ENCODE peak calls at places on chromosomes 13 and 19, in six cellular contexts. N is CD4-positive, alpha-beta memory T cell; B is GM23248; T is IMR-90; O is heart left ventricle; G is upper lobe of left lung. L is an unnamed sample. For H3K9me3, the result is how much of the 10 kb centered on the place peaks cover.

GRCh38 chr13:24923305-24923640 is 159.3 kb downstream of the RNF17 start:
- DNase-seq in N (no peak), B (peak), T (peak), O (no peak), G (no peak), L (peak)

GRCh38 chr19:49862411-49863253 is 4.7 kb downstream of the PNKP start:
- DNase-seq in N (no peak), B (no peak), T (no peak), O (no peak), G (peak), L (no peak)

GRCh38 chr13:46636451-46636850 is 83.5 kb downstream of the LRCH1 start:
- DNase-seq in N (no peak), B (no peak), T (no peak), O (no peak), G (no peak), L (no peak)

GRCh38 chr19:18589380-18590272 is 1.0 kb downstream of the REX1BD start:
- DNase-seq in N (peak), B (peak), T (peak), O (peak), G (peak), L (peak)

GRCh38 chr19:52188822-52189744 is 769 bp upstream of the PPP2R1A start:
- DNase-seq in N (no peak), B (peak), T (no peak), O (peak), G (peak), L (no peak)

GRCh38 chr19:3292958-3293529 is 68.6 kb downstream of the CELF5 start:
- DNase-seq in N (no peak), B (no peak), T (no peak), O (no peak), G (no peak), L (peak)

GRCh38 chr13:94063096-94063495 is 416.4 kb downstream of the DCT start:
- DNase-seq in N (no peak), B (peak), T (peak), O (no peak), G (no peak), L (no peak)

GRCh38 chr19:50510121-50510670 is 795 bp downstream of the JOSD2 start:
- DNase-seq in N (no peak), B (peak), T (no peak), O (peak), G (peak), L (no peak)

GRCh38 chr13:77696006-77696862 is 1.3 kb upstream of the SLAIN1 start:
- DNase-seq in N (peak), B (no peak), T (no peak), O (no peak), G (no peak), L (peak)

DNA sequence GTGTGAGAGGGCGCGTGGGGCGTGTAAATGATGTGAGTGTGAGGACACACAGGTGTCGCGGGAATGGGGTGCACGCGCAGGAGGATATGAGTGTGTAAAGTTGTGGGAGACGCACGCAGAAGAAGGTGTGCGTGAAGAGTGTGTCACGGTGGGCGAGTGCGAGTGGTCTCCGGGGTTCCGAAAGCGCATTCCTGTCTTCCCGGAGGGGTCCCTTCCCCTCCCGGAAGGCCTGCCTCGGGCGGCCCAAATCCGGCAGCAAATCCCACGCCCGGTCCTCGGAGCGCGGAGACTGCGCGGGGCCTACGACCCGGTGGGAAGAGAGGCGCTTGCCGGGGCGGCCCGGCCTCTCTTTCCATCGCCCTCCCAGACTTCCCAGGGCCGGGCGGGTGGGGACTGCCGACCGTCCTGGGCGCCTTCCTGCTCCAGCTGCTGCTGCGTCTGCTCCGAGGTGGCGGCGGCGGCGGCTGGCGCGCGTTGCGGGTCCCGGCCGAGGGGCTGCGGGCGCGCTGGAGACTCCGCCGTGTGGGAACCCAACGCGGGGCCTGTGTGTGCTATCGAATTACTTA is 2.1 kb downstream of the ZIC5 start:
- DNase-seq in N (no peak), B (no peak), T (no peak), O (no peak), G (peak), L (no peak)
- H3K27ac ChIP-seq in N (no peak), B (no peak), T (no peak), O (no peak), G (no peak), L (no peak)

DNA sequence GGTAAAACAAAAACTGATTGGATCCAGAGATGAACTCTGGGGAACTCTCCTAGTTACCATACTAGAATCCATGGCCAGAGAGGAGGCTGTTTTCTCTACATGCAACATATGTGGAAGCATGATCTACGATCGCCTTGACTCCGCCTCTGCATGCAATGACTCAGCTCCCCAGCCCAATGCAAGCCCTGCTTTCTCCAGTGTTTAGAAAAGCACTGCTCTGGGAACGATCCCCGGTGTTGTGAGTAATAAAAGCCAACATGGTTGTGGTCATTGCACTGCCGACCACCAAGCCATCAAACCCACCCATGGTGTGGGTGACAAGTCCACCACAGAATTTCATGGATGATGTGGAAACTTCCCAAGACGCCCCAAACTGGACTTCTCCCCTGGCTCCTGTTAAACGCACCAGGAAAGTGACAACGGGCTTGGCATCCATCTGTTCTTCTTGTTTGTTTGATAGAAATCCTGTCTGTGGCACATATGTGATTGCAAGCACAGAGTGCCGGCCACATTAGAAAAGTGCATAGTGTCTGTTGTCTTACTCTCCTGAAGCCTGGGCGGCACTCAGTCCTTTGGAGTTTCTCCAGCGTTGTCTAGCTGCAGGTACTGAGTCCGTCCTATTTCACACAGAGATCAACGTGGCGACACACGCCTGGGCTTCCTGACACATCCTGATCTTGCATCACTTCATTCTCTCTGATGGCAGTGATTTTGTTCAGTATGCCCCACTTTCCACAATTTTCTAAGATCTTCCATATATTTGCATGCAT is 36.4 kb upstream of the VSTM2B start:
- DNase-seq in N (no peak), B (no peak), T (no peak), O (no peak), G (no peak), L (no peak)
- H3K9me3 ChIP-seq in N (under half), B (under half), T (under half), O (under half), G (under half), L (under half)

DNA sequence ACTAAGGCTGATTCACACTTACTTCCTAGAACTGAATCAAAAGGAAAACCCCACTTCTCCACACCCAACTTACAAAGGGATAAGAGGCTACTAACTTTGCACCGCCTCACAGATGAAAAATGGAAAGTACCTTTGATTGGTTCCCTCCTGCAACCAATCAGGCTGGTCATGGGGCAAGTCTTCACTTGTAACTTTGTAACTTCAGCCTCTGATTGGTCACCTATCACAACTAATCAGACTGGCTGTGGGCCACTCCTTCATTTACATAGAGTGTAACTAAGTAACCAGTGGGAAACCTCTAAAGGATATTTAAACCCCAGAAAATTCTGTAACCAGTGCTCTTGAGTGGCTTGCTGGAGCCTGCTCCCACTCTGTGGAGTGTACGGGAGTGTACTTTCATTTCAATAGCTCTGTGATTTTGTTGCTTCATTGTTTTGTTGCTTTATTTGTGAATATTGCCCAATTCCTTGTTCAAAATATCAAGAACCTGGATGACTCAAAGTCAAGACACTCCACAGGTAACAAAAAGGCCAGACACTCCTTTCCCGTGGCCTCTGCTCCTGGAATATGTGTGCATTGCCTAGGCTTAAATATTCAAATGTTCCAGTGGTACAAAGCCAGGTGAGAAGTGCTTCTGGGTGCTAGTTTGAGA is 50.5 kb downstream of the RFC3 start:
- DNase-seq in N (no peak), B (no peak), T (no peak), O (no peak), G (no peak), L (no peak)
- H3K27ac ChIP-seq in N (no peak), B (no peak), T (no peak), O (no peak), G (no peak), L (no peak)

GRCh38 chr19:35292986-35293732 is 1.2 kb downstream of the MAG start:
- DNase-seq in N (no peak), B (peak), T (no peak), O (no peak), G (no peak), L (no peak)

GRCh38 chr19:35292421-35292820 is 460 bp downstream of the MAG start:
- DNase-seq in N (no peak), B (no peak), T (no peak), O (no peak), G (no peak), L (no peak)

GRCh38 chr19:35294328-35294727 is 2.4 kb downstream of the MAG start:
- DNase-seq in N (no peak), B (peak), T (no peak), O (no peak), G (no peak), L (no peak)

GRCh38 chr19:35294859-35295258 is 2.9 kb downstream of the MAG start:
- DNase-seq in N (no peak), B (peak), T (no peak), O (no peak), G (no peak), L (no peak)

DNA sequence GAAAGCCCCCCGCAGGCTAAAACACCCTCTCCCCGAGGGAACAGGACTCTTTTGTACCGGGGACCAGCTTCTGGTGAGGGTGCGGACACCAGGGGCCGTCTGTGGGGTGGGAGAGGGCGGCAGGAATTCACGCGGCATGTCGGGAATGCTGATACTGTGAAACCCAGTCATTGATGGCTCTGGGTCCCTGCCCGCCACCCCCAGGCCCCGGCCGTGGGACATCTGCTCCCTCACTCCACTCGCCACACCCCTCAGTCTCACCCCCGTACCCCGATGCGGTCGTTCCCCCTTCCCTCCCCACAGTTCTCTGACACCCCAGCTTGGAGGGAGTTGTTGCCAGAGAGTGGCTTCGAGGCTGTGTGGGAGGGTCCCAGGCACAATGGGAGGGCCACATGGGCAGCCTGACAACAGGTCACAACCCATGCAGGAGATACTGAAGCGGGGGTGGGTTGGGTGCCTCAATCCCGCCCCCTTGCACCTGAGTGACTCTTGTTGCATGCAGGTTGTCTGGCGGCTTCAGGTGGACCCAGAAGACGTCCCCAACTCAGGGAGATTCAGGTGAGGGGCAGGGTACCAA is 1.9 kb downstream of the MAG start:
- DNase-seq in N (no peak), B (no peak), T (no peak), O (no peak), G (peak), L (no peak)
- H3K9me3 ChIP-seq in N (under half), B (under half), T (under half), O (under half), G (under half), L (under half)

DNA sequence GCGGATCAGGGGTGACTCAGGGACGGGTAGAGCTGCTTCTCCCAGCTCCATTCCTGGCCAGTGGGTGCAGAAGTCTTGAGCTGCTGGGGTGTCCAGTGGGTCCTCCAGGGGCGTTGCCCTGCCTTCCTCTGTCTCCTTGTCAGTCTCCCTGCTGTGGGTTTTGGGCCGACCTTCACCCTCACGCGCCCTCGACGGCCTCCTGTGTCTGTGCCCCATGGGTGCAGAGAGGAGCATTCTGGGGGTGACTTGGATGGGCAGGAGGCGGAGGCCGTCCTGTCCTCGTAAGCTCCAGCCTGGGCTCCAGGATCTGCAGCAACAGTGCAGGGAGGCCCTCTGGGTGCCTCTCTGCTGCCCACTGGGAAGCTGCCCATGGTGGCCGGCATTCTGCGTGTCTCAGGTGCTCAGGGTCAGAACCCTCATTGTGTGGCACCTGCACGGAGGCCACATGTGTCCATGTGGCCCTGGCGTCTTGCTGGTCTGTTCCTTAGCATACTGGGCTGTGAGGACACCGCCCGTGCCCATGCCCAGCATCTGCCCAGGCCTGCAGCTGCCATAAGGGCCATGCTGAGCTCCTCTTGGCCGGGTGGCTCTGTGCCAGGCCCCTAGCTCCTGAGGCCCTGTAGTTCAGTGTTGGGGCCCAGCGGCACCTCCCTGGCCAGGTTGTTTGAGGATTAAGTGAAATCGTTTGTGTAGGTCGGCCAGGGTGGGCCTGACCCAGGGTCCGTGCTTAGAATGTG is 17.3 kb downstream of the DOT1L start:
- DNase-seq in N (no peak), B (no peak), T (no peak), O (no peak), G (peak), L (no peak)
- H3K27ac ChIP-seq in N (no peak), B (no peak), T (no peak), O (no peak), G (no peak), L (no peak)